ENCODE peak calls at places on chromosomes 3 and 15, in eight cellular contexts. G, W, P, B, Q, C, T and M are unnamed samples.

GRCh38 chr3:67381667-67382272 is 272.6 kb downstream of the SUCLG2 start:
- DNase-seq in G (no peak), W (peak; percentile 6), P (peak; percentile 42), B (no peak), Q (no peak), C (no peak), T (peak; percentile 33), M (peak; percentile 38)

GRCh38 chr3:114308830-114309229 is 15.0 kb downstream of the TIGIT start:
- DNase-seq in G (no peak), W (no peak), P (no peak), B (no peak), Q (no peak), C (no peak), T (no peak), M (no peak)

GRCh38 chr15:63605816-63606215 is 8.6 kb downstream of the FBXL22 start:
- DNase-seq in G (no peak), W (no peak), P (no peak), B (no peak), Q (no peak), C (no peak), T (no peak), M (no peak)

GRCh38 chr3:557972-558371 is 361.4 kb downstream of the CHL1 start:
- DNase-seq in G (no peak), W (no peak), P (no peak), B (no peak), Q (no peak), C (no peak), T (no peak), M (no peak)

GRCh38 chr15:63260786-63261185 is 16.6 kb upstream of the APH1B start:
- DNase-seq in G (no peak), W (no peak), P (no peak), B (no peak), Q (no peak), C (no peak), T (no peak), M (no peak)

GRCh38 chr3:184040010-184040409 is 8.5 kb downstream of the HTR3D start:
- DNase-seq in G (no peak), W (no peak), P (no peak), B (no peak), Q (peak; percentile 51), C (no peak), T (peak; percentile 28), M (peak; percentile 79)

GRCh38 chr3:135325726-135326245 is 530.7 kb downstream of the EPHB1 start:
- DNase-seq in G (no peak), W (peak; percentile 28), P (no peak), B (no peak), Q (no peak), C (no peak), T (no peak), M (peak; percentile 67)

GRCh38 chr3:21531909-21532308 is 219.1 kb downstream of the ZNF385D start:
- DNase-seq in G (no peak), W (no peak), P (no peak), B (no peak), Q (no peak), C (no peak), T (no peak), M (no peak)

GRCh38 chr3:50237754-50238548 is 1.9 kb downstream of the GNAI2 start:
- DNase-seq in G (peak; percentile 52), W (peak; percentile 47), P (peak; percentile 49), B (peak; percentile 80), Q (peak; percentile 83), C (peak; percentile 81), T (peak; percentile 74), M (no peak)

GRCh38 chr15:39543651-39544050 is 37.2 kb upstream of the THBS1 start:
- DNase-seq in G (no peak), W (no peak), P (no peak), B (no peak), Q (no peak), C (no peak), T (no peak), M (no peak)

GRCh38 chr3:38049358-38050126 is 10.5 kb downstream of the DLEC1 start:
- DNase-seq in G (no peak), W (no peak), P (no peak), B (no peak), Q (no peak), C (no peak), T (no peak), M (no peak)

GRCh38 chr3:195204360-195205166 is 66.4 kb downstream of the XXYLT1 start:
- DNase-seq in G (no peak), W (peak; percentile 78), P (no peak), B (no peak), Q (no peak), C (peak; percentile 89), T (no peak), M (no peak)

GRCh38 chr15:94056314-94056713 is 175.0 kb upstream of the MCTP2 start:
- DNase-seq in G (no peak), W (no peak), P (no peak), B (no peak), Q (peak; percentile 34), C (peak; percentile 47), T (no peak), M (no peak)

GRCh38 chr3:146465713-146466465 is 3.5 kb downstream of the PLSCR2 start:
- DNase-seq in G (no peak), W (no peak), P (no peak), B (no peak), Q (no peak), C (no peak), T (no peak), M (no peak)

GRCh38 chr3:103847081-103848062 is 1412.6 kb downstream of the ZPLD1 start:
- DNase-seq in G (no peak), W (no peak), P (no peak), B (no peak), Q (no peak), C (no peak), T (no peak), M (peak; percentile 28)

GRCh38 chr3:170448530-170449110 is 30.0 kb downstream of the CLDN11 start:
- DNase-seq in G (no peak), W (no peak), P (no peak), B (no peak), Q (no peak), C (no peak), T (no peak), M (no peak)

GRCh38 chr3:66598168-66598567 is 97.3 kb upstream of the LRIG1 start:
- DNase-seq in G (no peak), W (no peak), P (no peak), B (no peak), Q (peak; percentile 22), C (no peak), T (no peak), M (no peak)

GRCh38 chr3:160454995-160455394 is 5.4 kb upstream of the TRIM59 start:
- DNase-seq in G (no peak), W (peak; percentile 48), P (no peak), B (no peak), Q (no peak), C (no peak), T (no peak), M (peak; percentile 93)

GRCh38 chr3:189985938-189986337 is 134.8 kb downstream of the P3H2 start:
- DNase-seq in G (no peak), W (no peak), P (no peak), B (no peak), Q (peak; percentile 62), C (peak; percentile 67), T (no peak), M (no peak)

GRCh38 chr3:157240413-157240812 is 80.5 kb upstream of the CCNL1 start:
- DNase-seq in G (no peak), W (no peak), P (no peak), B (no peak), Q (no peak), C (no peak), T (no peak), M (no peak)

GRCh38 chr3:51389423-51390183 is 1.5 kb upstream of the RBM15B start:
- DNase-seq in G (peak; percentile 27), W (no peak), P (peak; percentile 50), B (no peak), Q (peak; percentile 27), C (peak; percentile 34), T (peak; percentile 63), M (no peak)

GRCh38 chr15:39551476-39551875 is 29.4 kb upstream of the THBS1 start:
- DNase-seq in G (no peak), W (no peak), P (no peak), B (no peak), Q (no peak), C (no peak), T (no peak), M (no peak)

GRCh38 chr3:94522488-94522887 is 459.6 kb downstream of the NSUN3 start:
- DNase-seq in G (no peak), W (no peak), P (no peak), B (no peak), Q (no peak), C (no peak), T (no peak), M (no peak)

GRCh38 chr3:181712505-181713299 is 977 bp downstream of the SOX2 start:
- DNase-seq in G (peak; percentile 35), W (no peak), P (no peak), B (no peak), Q (peak; percentile 18), C (no peak), T (peak; percentile 56), M (peak; percentile 78)

GRCh38 chr3:120730576-120731542 is 11.5 kb downstream of the RABL3 start:
- DNase-seq in G (no peak), W (no peak), P (no peak), B (no peak), Q (no peak), C (no peak), T (no peak), M (no peak)

GRCh38 chr3:181265750-181266333 is 276.3 kb upstream of the DNAJC19 start:
- DNase-seq in G (no peak), W (no peak), P (no peak), B (no peak), Q (peak; percentile 34), C (no peak), T (no peak), M (no peak)

GRCh38 chr3:39960515-39961403 is 151.3 kb downstream of the MYRIP start:
- DNase-seq in G (no peak), W (no peak), P (no peak), B (no peak), Q (no peak), C (no peak), T (no peak), M (peak; percentile 85)

GRCh38 chr15:60399931-60400330 is 2.1 kb upstream of the ANXA2 start:
- DNase-seq in G (no peak), W (no peak), P (no peak), B (no peak), Q (no peak), C (no peak), T (no peak), M (no peak)

GRCh38 chr15:70023769-70024491 is 73.8 kb downstream of the TLE3 start:
- DNase-seq in G (no peak), W (no peak), P (no peak), B (no peak), Q (peak; percentile 48), C (no peak), T (no peak), M (no peak)

GRCh38 chr15:32730677-32731654 is 13.2 kb downstream of the GREM1 start:
- DNase-seq in G (no peak), W (no peak), P (no peak), B (peak; percentile 12), Q (no peak), C (peak; percentile 89), T (peak; percentile 14), M (no peak)

GRCh38 chr15:68354923-68355322 is 77.0 kb downstream of the ITGA11 start:
- DNase-seq in G (no peak), W (no peak), P (no peak), B (no peak), Q (peak; percentile 96), C (peak; percentile 60), T (no peak), M (no peak)

GRCh38 chr3:27721717-27722564 is at the start of gene EOMES:
- DNase-seq in G (no peak), W (peak; percentile 2), P (no peak), B (no peak), Q (peak; percentile 21), C (no peak), T (peak; percentile 68), M (peak; percentile 88)

GRCh38 chr15:25439456-25439836 is 622 bp upstream of the UBE3A start:
- DNase-seq in G (no peak), W (peak; percentile 39), P (no peak), B (no peak), Q (peak; percentile 18), C (no peak), T (no peak), M (peak; percentile 48)

GRCh38 chr3:149657796-149658443 is at the start of gene WWTR1:
- DNase-seq in G (peak; percentile 68), W (peak; percentile 47), P (peak; percentile 76), B (peak; percentile 94), Q (peak; percentile 98), C (peak; percentile 99), T (peak; percentile 81), M (peak; percentile 77)